ENCODE peak calls at places on chromosomes 6 and 20, in five cellular contexts. U is GM23248, C is mammary epithelial cell, Z is HepG2, G is neural progenitor cell. W is an unnamed sample. For H3K9me3, the result is how much of the 10 kb centered on the place peaks cover.

GRCh38 chr6:47303861-47304260 is 5.8 kb downstream of the TNFRSF21 start:
- DNase-seq in G (no peak), C (no peak), Z (no peak), U (no peak), W (no peak)

GRCh38 chr6:14798594-14798982 is 447.3 kb upstream of the JARID2 start:
- DNase-seq in C (no peak), Z (no peak), U (no peak), G (no peak), W (no peak)

GRCh38 chr6:157982297-157982579 is 575 bp downstream of the SYNJ2 start:
- DNase-seq in G (peak), Z (peak), U (peak), C (peak), W (peak)

GRCh38 chr6:41536884-41537347 is 9.3 kb upstream of the FOXP4 start:
- DNase-seq in Z (no peak), C (peak), G (no peak), U (no peak), W (peak)

GRCh38 chr6:13013681-13014550 is 297.3 kb downstream of the PHACTR1 start:
- DNase-seq in G (peak), Z (no peak), U (peak), C (no peak), W (peak)

GRCh38 chr20:32390999-32391398 is 32.9 kb downstream of the ASXL1 start:
- DNase-seq in U (no peak), C (no peak), Z (no peak), G (no peak), W (no peak)

GRCh38 chr6:29708432-29709177 is 14.6 kb upstream of the HLA-F start:
- DNase-seq in C (no peak), G (no peak), Z (no peak), U (no peak), W (no peak)

GRCh38 chr6:8225113-8225512 is 122.8 kb upstream of the EEF1E1 start:
- DNase-seq in C (peak), U (no peak), G (no peak), Z (no peak), W (no peak)

GRCh38 chr20:32536861-32537656 is 48.1 kb downstream of the NOL4L start:
- DNase-seq in U (no peak), C (no peak), Z (no peak), G (peak), W (peak)

GRCh38 chr6:54879188-54879985 is 32.8 kb downstream of the FAM83B start:
- DNase-seq in G (no peak), Z (no peak), C (peak), U (no peak), W (peak)

GRCh38 chr6:159844737-159845645 is 44.9 kb downstream of the PNLDC1 start:
- DNase-seq in G (no peak), Z (no peak), C (no peak), U (no peak), W (no peak)

GRCh38 chr20:5662769-5663168 is 87.4 kb upstream of the SHLD1 start:
- DNase-seq in Z (no peak), G (no peak), U (no peak), C (no peak), W (no peak)

DNA sequence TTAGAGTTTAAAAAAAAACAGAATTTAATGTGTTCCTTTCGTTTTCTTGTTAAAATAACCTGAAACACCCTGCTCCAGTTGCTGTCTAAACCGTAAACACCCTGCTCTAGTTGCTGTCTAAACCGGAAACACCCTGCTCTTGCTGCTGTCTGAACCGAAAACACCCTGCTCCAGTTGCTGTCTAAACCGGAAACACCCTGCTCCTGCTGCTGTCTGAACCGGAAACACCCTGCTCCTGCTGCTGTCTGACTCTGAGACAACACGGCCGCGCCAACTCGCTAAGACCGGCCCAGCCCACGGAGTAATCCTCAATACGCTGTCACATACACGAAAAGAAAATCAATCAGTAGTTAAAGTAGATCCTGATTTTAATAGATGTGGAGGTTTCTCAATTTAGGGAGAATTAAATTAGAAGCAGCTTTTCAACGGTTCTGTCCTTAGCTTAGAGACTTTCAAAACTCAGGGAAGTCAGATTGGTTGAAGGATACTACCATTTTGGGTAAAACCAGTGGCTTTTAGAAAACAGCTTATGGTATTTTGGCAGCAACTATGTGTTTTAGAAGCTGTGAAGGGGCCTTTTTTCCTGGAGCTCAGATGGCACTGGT is 98.3 kb downstream of the RAMACL start:
- DNase-seq in U (peak), G (peak), Z (no peak), C (no peak), W (no peak)
- H2AFZ ChIP-seq in U (peak), G (no peak), Z (no peak), C (no peak), W (no peak)

GRCh38 chr20:57265649-57266250 is 691 bp downstream of the BMP7 start:
- DNase-seq in U (no peak), C (peak), Z (no peak), G (peak), W (no peak)
- TF ChIP-seq EZH2 in U (peak), C (peak), Z (no peak), G (peak), W (no peak)

GRCh38 chr6:50358113-50358512 is 308.4 kb upstream of the DEFB112 start:
- DNase-seq in G (no peak), U (no peak), C (no peak), Z (no peak), W (no peak)

DNA sequence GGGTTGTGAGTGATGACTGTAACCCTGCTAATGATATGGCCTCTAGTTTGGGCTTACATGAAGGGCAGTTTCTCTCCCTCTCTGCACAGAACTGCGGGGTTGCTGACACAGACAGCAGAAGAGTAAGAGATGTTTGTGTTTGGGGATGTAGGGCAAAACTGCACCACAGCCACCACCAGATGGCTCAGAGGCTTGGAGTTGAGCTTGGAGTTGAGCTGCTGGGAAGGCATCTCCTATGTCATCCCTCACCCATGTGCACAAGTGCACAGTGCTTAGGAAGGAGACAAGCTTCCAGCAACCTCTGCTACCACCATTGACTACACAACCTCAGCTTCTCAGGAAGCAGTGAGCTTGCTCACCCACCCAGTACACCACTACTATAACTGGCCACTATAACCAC is 303.9 kb upstream of the DEFB112 start:
- DNase-seq in Z (no peak), U (no peak), G (no peak), C (peak), W (no peak)
- H3K9me3 ChIP-seq in Z (under half), U (under half), G (under half), C (under half), W (under half)

GRCh38 chr6:110567957-110568696 is 91.7 kb upstream of the SLC22A16 start:
- DNase-seq in U (no peak), C (no peak), Z (no peak), G (no peak), W (no peak)
- H2AFZ ChIP-seq in U (no peak), C (no peak), Z (no peak), G (no peak), W (no peak)

W was measured in hepatocyte.